ENCODE peak calls at places on chromosomes 11 and 22, in five cellular contexts. R is GM12891, H is prostate gland, S is HCT116, C is stomach. T is an unnamed sample.

GRCh38 chr22:38754247-38755154 is 1.3 kb downstream of the SUN2 start:
- DNase-seq in R (no peak), H (peak), S (no peak), C (peak), T (peak)

GRCh38 chr11:113114452-113115027 is 153.3 kb downstream of the NCAM1 start:
- DNase-seq in R (no peak), H (peak), S (no peak), C (peak), T (peak)

GRCh38 chr11:87290304-87290922 is 252.7 kb downstream of the TMEM135 start:
- DNase-seq in R (no peak), H (no peak), S (peak), C (no peak), T (no peak)

GRCh38 chr11:81634483-81634882 is 1099.2 kb downstream of the FAM181B start:
- DNase-seq in R (no peak), H (no peak), S (no peak), C (no peak), T (no peak)

GRCh38 chr11:106156290-106156937 is 79.0 kb downstream of the AASDHPPT start:
- DNase-seq in R (no peak), H (peak), S (peak), C (peak), T (peak)

GRCh38 chr11:59923813-59924212 is 14.4 kb upstream of the OOSP1 start:
- DNase-seq in R (no peak), H (no peak), S (no peak), C (no peak), T (no peak)

GRCh38 chr11:12674936-12675696 is 895 bp downstream of the TEAD1 start:
- DNase-seq in R (no peak), H (no peak), S (no peak), C (peak), T (peak)

GRCh38 chr11:129115652-129116585 is 76.2 kb downstream of the ARHGAP32 start:
- DNase-seq in R (no peak), H (no peak), S (peak), C (no peak), T (no peak)

GRCh38 chr11:60912223-60912850 is 1.6 kb upstream of the TMEM109 start:
- DNase-seq in R (no peak), H (no peak), S (no peak), C (no peak), T (no peak)

GRCh38 chr22:40635008-40635939 is 1.2 kb downstream of the MRTFA start:
- DNase-seq in R (no peak), H (no peak), S (no peak), C (no peak), T (peak)

GRCh38 chr11:118615282-118615979 is 8.0 kb downstream of the PHLDB1 start:
- DNase-seq in R (no peak), H (no peak), S (no peak), C (no peak), T (no peak)

GRCh38 chr11:28009383-28009782 is 98.6 kb downstream of the KIF18A start:
- DNase-seq in R (no peak), H (no peak), S (no peak), C (no peak), T (no peak)

GRCh38 chr11:130653838-130654601 is 205.6 kb downstream of the ADAMTS15 start:
- DNase-seq in R (no peak), H (peak), S (no peak), C (peak), T (peak)

DNA sequence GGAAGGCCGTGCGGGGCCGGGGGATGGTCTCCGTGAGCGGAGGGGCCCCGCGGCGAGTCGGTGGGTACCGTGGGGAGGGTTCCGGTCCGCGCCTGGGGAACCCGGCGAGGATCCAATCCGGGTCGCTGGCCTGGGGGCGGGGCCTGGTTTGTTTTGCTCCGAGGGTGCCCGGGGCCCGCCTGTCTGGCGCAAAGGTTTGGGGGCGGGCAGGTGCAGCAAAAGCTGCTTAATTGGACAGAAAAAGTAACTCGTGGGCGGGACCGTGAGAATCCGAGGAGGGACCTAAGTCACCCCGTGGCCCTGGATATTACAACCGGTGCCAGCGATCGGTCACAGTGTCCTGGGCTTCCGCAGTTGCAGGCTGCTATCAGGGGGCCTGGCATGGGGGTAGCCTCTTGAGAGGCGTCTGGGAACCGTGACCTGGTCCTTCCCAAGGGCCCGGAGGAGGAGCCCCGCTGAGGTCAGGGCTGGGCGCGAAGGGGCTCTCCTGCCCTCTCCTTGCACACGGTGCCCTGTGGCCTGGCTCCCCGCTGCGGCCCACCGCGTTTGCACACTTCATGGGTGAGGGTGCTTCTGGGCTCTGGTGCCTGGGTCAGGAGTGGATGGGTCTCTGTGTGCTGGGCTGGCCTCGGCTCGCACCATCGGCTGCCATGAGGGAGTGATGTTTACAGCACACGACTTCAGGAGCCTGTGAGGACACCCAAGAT is 1.4 kb downstream of the PNPLA2 start:
- DNase-seq in R (peak), H (peak), S (peak), C (peak), T (peak)
- TF ChIP-seq POLR2A in R (no peak), H (peak), S (no peak), C (no peak), T (no peak)

GRCh38 chr22:30287626-30288413 is 1.5 kb downstream of the CASTOR1 start:
- DNase-seq in R (peak), H (peak), S (peak), C (peak), T (peak)
- TF ChIP-seq POLR2A in R (no peak), H (peak), S (no peak), C (no peak), T (no peak)

GRCh38 chr22:49934891-49935557 is 16.6 kb downstream of the CRELD2 start:
- DNase-seq in R (peak), H (peak), S (no peak), C (peak), T (peak)

GRCh38 chr22:49934144-49934890 is 15.9 kb downstream of the CRELD2 start:
- DNase-seq in R (no peak), H (peak), S (no peak), C (peak), T (peak)

GRCh38 chr22:49931863-49932262 is 13.4 kb downstream of the CRELD2 start:
- DNase-seq in R (no peak), H (no peak), S (no peak), C (no peak), T (no peak)

GRCh38 chr22:49935561-49935960 is 17.1 kb downstream of the CRELD2 start:
- DNase-seq in R (no peak), H (no peak), S (no peak), C (no peak), T (no peak)

DNA sequence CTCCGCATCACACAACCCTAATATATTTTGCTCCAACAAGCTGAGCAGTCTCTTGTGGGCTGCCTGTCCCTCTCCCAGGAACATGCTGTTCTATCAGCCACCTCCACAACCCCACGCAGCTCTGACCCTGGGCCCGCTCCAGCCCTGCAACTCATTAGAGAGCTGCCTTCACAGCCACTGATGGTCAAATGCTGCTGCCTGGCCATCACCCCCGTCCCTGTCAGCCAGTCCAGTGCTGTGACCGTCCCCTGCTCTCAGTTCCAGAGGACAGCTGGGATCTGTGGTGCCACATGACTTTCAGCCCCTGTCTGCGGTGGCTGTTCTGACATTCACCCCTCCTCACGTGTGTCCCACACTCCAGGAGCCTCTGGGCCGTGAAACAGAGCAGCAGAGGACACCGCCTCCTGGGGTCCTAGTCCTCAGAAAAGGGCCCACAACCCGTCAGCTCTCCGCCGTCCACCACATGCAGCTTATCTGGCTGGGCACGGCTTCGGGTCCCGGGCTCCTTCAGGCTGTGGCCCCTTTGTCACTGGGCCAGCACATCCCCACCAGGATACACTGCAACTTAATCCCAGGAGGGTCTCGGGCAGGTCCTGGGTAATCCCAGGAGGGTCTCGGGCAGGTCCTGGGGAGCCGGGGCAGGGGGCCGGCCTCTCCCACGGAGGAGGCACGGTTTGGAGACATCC is 14.9 kb downstream of the CRELD2 start:
- DNase-seq in R (no peak), H (no peak), S (no peak), C (peak), T (peak)
- TF ChIP-seq POLR2A in R (no peak), H (no peak), S (no peak), C (no peak), T (no peak)

DNA sequence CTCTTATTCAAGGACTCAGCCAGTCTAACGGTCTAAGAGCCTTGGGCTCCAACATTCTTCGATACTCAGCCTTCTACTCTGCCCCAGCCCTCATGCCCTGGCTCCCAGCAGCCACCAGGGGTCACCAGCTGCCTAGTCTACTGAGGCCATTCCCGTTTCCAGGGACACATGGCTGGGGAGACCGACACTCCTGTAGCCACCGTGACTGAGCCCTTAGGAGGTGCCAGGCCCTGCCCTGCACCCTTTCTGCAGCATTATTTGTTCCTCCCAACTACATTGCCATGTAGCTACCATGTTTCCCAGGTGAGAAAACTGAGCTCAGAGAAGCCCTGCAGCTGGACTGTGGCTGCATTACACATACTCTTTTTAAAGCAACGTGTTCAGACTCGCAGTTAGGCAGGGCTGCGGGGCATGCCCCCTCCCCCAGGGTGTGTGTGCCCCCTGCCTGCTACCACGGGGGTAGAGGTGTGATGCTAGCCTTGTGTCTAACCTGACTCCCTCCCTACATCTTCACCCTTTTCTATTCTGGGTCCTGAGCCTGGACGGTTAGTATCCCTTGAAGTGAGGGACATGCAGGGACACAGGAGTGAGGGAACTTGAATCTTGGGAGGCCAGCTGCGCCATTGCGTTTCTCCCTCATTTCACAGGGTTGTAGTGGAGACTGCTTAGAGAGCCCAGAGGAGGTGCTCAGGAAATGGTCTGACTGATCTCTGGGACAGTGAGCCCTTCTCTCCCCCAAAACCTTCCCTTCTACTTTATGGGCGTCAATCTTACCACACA is 17.5 kb downstream of the ATG16L2 start:
- DNase-seq in R (no peak), H (peak), S (peak), C (peak), T (peak)
- TF ChIP-seq POLR2A in R (no peak), H (no peak), S (no peak), C (no peak), T (no peak)

DNA sequence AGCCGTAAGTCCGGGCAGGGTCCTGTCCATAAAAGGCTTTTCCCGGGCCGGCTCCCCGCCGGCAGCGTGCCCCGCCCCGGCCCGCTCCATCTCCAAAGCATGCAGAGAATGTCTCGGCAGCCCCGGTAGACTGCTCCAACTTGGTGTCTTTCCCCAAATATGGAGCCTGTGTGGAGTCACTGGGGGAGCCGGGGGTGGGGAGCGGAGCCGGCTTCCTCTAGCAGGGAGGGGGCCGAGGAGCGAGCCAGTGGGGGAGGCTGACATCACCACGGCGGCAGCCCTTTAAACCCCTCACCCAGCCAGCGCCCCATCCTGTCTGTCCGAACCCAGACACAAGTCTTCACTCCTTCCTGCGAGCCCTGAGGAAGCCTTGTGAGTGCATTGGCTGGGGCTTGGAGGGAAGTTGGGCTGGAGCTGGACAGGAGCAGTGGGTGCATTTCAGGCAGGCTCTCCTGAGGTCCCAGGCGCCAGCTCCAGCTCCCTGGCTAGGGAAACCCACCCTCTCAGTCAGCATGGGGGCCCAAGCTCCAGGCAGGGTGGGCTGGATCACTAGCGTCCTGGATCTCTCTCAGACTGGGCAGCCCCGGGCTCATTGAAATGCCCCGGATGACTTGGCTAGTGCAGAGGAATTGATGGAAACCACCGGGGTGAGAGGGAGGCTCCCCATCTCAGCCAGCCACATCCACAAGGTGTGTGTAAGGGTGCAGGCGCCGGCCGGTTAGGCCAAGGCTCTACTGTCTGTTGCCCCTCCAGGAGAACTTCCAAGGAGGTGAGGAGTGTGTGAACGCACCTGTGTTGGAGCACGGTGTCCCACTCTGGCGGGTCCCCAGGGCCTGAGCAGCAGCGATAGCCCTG is at the start of gene TAGLN:
- DNase-seq in R (no peak), H (peak), S (no peak), C (peak), T (peak)
- TF ChIP-seq POLR2A in R (no peak), H (no peak), S (no peak), C (no peak), T (peak)

DNA sequence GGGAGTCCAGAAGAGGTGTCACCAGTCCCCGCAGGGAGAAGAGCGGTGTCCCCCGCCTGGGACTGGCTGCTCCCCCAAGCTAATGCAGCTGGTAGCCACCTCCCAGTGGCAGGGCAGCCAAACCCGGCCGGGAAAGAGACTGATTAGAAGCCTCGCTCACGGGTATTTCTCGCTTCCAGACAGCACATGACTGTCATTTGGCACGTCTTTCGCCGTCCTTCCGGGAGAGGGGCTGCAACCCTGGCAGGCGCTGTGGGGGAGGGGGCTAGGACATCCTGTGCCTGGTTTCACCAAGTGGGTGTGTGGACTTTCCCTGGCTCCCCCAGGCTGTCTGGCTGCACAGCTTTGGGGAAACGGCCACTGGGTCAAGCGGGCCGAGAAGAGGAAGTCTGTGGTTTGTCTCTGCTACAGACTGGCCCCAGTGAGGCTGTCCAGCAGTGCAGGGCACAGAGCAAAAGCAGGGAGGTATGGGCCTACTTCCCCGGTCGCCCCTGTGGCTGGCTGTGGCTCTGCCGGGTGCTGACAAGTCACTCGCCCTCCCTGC is 3.8 kb downstream of the CD81 start:
- DNase-seq in R (no peak), H (no peak), S (no peak), C (peak), T (peak)
- TF ChIP-seq POLR2A in R (no peak), H (no peak), S (no peak), C (no peak), T (no peak)

GRCh38 chr11:46281374-46281831 is 3.9 kb downstream of the CREB3L1 start:
- DNase-seq in R (no peak), H (peak), S (no peak), C (peak), T (peak)
- TF ChIP-seq POLR2A in R (no peak), H (peak), S (no peak), C (no peak), T (no peak)